ENCODE peak calls at places on chromosomes 4 and X, in ten cellular contexts. K is colonic mucosa, P is adipocyte, D is neuronal stem cell, Q is astrocyte, C is fibroblast of lung, X is Karpas-422, R is GM23248, H is IMR-90, U is K562. B is an unnamed sample.

GRCh38 chr4:48227662-48228061 is 42.0 kb downstream of the TEC start:
- DNase-seq in K (no peak), P (no peak), D (no peak), Q (no peak), C (no peak), X (no peak), R (no peak), H (no peak), U (no peak), B (no peak)

GRCh38 chrX:153641575-153642312 is 5.3 kb upstream of the DUSP9 start:
- DNase-seq in K (no peak), P (no peak), D (no peak), Q (no peak), C (no peak), X (no peak), R (no peak), H (no peak), U (peak; percentile 58), B (no peak)

GRCh38 chr4:119498520-119498919 is 130.1 kb downstream of the PDE5A start:
- DNase-seq in K (no peak), P (peak; percentile 53), D (no peak), Q (no peak), C (peak; percentile 59), X (no peak), R (peak; percentile 4), H (peak; percentile 59), U (no peak), B (no peak)

GRCh38 chr4:28211714-28212470 is 1351.3 kb downstream of the STIM2 start:
- DNase-seq in K (no peak), P (peak; percentile 42), D (no peak), Q (no peak), C (no peak), X (no peak), R (no peak), H (peak; percentile 42), U (no peak), B (no peak)

GRCh38 chrX:42530027-42530426 is 247.9 kb downstream of the PPP1R2C start:
- DNase-seq in K (no peak), P (peak; percentile 29), D (no peak), Q (peak; percentile 88), C (peak; percentile 30), X (no peak), R (peak; percentile 83), H (peak; percentile 28), U (no peak), B (peak; percentile 25)

GRCh38 chrX:148412006-148412405 is 88.4 kb upstream of the AFF2 start:
- DNase-seq in K (no peak), P (no peak), D (no peak), Q (peak; percentile 29), C (no peak), X (no peak), R (peak; percentile 26), H (no peak), U (no peak), B (no peak)

GRCh38 chr4:75895744-75896314 is 6.4 kb downstream of the PPEF2 start:
- DNase-seq in K (peak; percentile 27), P (peak; percentile 51), D (peak; percentile 23), Q (no peak), C (peak; percentile 34), X (peak; percentile 72), R (peak; percentile 21), H (peak; percentile 18), U (peak; percentile 50), B (peak; percentile 31)

GRCh38 chr4:172392741-172393140 is 579.5 kb downstream of the GALNTL6 start:
- DNase-seq in K (no peak), P (no peak), D (no peak), Q (no peak), C (no peak), X (no peak), R (no peak), H (no peak), U (no peak), B (no peak)

GRCh38 chr4:189505380-189505779 is 435.3 kb upstream of the FRG1 start:
- DNase-seq in K (no peak), P (no peak), D (no peak), Q (no peak), C (no peak), X (no peak), R (no peak), H (no peak), U (no peak), B (no peak)

GRCh38 chr4:189511581-189511980 is 429.1 kb upstream of the FRG1 start:
- DNase-seq in K (no peak), P (no peak), D (no peak), Q (no peak), C (no peak), X (no peak), R (no peak), H (no peak), U (no peak), B (no peak)

GRCh38 chr4:189502841-189503240 is 437.8 kb upstream of the FRG1 start:
- DNase-seq in K (no peak), P (no peak), D (no peak), Q (no peak), C (no peak), X (no peak), R (no peak), H (no peak), U (no peak), B (no peak)

GRCh38 chr4:189506080-189506479 is 434.6 kb upstream of the FRG1 start:
- DNase-seq in K (no peak), P (no peak), D (no peak), Q (no peak), C (no peak), X (no peak), R (no peak), H (no peak), U (no peak), B (no peak)

DNA sequence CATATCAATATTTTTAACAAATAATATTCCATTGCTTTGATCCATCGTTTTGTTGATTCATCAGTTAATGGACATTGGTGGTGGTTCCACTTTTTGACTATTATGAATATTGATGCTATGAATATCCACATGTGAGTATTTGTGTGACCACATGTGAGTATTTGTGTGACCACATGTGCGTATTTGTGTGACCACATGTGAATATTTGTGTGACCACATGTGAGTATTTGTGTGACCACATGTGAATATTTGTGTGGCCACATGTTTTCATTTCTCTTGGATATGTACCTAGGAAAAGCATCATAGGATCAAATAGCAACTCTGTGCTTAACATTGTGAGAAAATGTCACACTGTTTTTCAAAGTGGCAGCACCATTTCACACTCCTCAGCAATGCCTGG is 433.6 kb upstream of the FRG1 start:
- DNase-seq in K (no peak), P (no peak), D (no peak), Q (no peak), C (no peak), X (no peak), R (no peak), H (no peak), U (no peak), B (no peak)
- H3K9ac ChIP-seq in K (no peak overlapping the region), P (no peak overlapping the region), D (no peak overlapping the region), Q (no peak overlapping the region), C (no peak overlapping the region), X (no peak overlapping the region), R (no peak overlapping the region), H (no peak overlapping the region), U (no peak overlapping the region), B (no peak overlapping the region)

GRCh38 chrX:115941388-115941787 is 229.2 kb upstream of the AGTR2 start:
- DNase-seq in K (no peak), P (no peak), D (no peak), Q (no peak), C (no peak), X (peak; percentile 52), R (no peak), H (no peak), U (no peak), B (no peak)

GRCh38 chrX:115940888-115941332 is 229.6 kb upstream of the AGTR2 start:
- DNase-seq in K (peak; percentile 88), P (peak; percentile 38), D (peak; percentile 5), Q (no peak), C (peak; percentile 0), X (peak; percentile 98), R (peak; percentile 2), H (peak; percentile 45), U (peak; percentile 32), B (peak; percentile 81)

GRCh38 chrX:115939070-115939469 is 231.5 kb upstream of the AGTR2 start:
- DNase-seq in K (no peak), P (no peak), D (no peak), Q (no peak), C (no peak), X (peak; percentile 85), R (no peak), H (no peak), U (no peak), B (no peak)

GRCh38 chrX:115939636-115940160 is 230.8 kb upstream of the AGTR2 start:
- DNase-seq in K (no peak), P (no peak), D (no peak), Q (no peak), C (no peak), X (peak; percentile 62), R (no peak), H (no peak), U (no peak), B (no peak)

DNA sequence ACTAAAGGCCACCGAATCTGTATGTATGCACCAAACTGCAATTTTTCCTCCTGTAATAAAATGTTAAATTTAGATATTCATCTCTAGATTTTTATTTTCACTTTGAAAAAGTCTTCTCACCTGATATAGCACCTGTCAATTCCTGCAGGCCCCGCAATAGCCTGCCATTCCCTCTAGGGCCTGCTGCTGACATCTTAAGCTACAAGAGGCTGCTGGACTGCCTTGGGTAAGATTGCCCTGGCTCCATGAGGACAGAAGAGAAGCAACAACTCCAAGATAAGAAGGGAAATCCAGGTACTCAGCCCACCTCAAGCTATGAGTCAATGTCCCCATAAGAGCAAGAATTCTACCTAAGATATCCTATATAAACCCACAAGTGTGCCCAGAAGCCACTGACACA is 230.2 kb upstream of the AGTR2 start:
- DNase-seq in K (no peak), P (no peak), D (no peak), Q (no peak), C (no peak), X (peak; percentile 70), R (no peak), H (no peak), U (no peak), B (no peak)
- H3K9ac ChIP-seq in K (no peak overlapping the region), P (no peak overlapping the region), D (no peak overlapping the region), Q (no peak overlapping the region), C (no peak overlapping the region), X (peak overlapping the region; percentile 54), R (no peak overlapping the region), H (no peak overlapping the region), U (no peak overlapping the region), B (no peak overlapping the region)

DNA sequence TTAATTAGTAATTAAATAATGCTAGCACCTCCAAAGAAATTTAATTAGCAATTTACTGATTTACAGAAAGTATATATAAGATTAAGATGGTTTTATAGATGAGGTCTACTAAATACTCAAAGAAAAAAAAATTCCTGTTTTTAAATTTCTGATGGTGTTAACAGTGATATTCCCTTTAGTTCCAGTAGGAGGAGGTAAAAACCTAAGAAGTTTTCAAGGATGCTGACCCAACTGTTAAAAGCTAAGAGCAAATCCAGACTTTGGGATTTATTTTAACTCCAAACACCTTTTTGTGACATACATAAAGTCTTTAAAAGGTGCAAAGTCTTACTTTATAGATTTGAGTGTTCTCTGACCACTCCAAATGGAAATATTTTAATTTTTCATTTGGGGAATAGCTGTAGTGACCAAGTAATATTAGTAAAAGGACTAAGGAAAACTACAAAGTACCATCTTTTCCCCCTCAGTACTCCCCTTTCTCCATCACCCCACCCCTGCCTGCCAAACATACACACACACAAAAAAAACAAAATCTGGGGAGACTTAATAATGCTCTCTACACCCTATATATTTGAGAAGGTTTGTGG is 34.2 kb upstream of the CSN1S1 start:
- DNase-seq in K (no peak), P (peak; percentile 67), D (peak; percentile 5), Q (no peak), C (peak; percentile 62), X (no peak), R (peak; percentile 54), H (peak; percentile 3), U (no peak), B (peak; percentile 42)
- H3K9ac ChIP-seq in K (no peak overlapping the region), P (no peak overlapping the region), D (no peak overlapping the region), Q (no peak overlapping the region), C (no peak overlapping the region), X (no peak overlapping the region), R (no peak overlapping the region), H (no peak overlapping the region), U (no peak overlapping the region), B (no peak overlapping the region)

GRCh38 chrX:87468941-87469340 is 48.7 kb upstream of the KLHL4 start:
- DNase-seq in K (no peak), P (no peak), D (no peak), Q (no peak), C (no peak), X (no peak), R (no peak), H (no peak), U (no peak), B (no peak)
- H3K9ac ChIP-seq in K (no peak overlapping the region), P (no peak overlapping the region), D (no peak overlapping the region), Q (no peak overlapping the region), C (no peak overlapping the region), X (no peak overlapping the region), R (no peak overlapping the region), H (no peak overlapping the region), U (no peak overlapping the region), B (no peak overlapping the region)